ENCODE peak calls at places on chromosomes 6 and 20, in nine cellular contexts. C is A549, D is H1, Q is WTC11, I is HepG2, Z is HCT116, N is SK-N-SH, A is NB4, X is K562. J is an unnamed sample.

GRCh38 chr6:31356216-31356945 is 598 bp downstream of the HLA-B start:
- DNase-seq in Q (no peak), X (no peak), C (no peak), A (peak; percentile 25), Z (no peak), D (no peak), N (peak; percentile 20), I (no peak), J (peak; percentile 21)

GRCh38 chr6:170199716-170200115 is 91.2 kb downstream of the DLL1 start:
- DNase-seq in D (no peak), I (no peak), X (no peak), Z (no peak), C (no peak), A (no peak), Q (no peak), N (no peak), J (no peak)

GRCh38 chr6:7246401-7247178 is 66.4 kb downstream of the SSR1 start:
- DNase-seq in X (no peak), I (no peak), Q (peak; percentile 74), Z (no peak), N (no peak), C (no peak), D (no peak), A (no peak), J (no peak)

GRCh38 chr20:20233041-20233514 is 134.8 kb upstream of the INSM1 start:
- DNase-seq in C (no peak), Z (no peak), Q (no peak), N (peak; percentile 64), A (peak; percentile 96), D (no peak), I (no peak), X (peak; percentile 46), J (peak; percentile 10)

GRCh38 chr20:32534661-32535240 is 50.4 kb downstream of the NOL4L start:
- DNase-seq in X (peak; percentile 70), I (no peak), D (no peak), N (no peak), C (no peak), Q (peak; percentile 36), Z (no peak), A (peak; percentile 47), J (no peak)

GRCh38 chr20:39294137-39294725 is 332.1 kb downstream of the DHX35 start:
- DNase-seq in C (no peak), A (no peak), X (no peak), N (no peak), I (no peak), Z (no peak), D (no peak), Q (peak; percentile 14), J (no peak)

GRCh38 chr6:145814035-145814500 is 527 bp downstream of the FBXO30 start:
- DNase-seq in A (peak; percentile 80), X (peak; percentile 75), Z (no peak), C (peak; percentile 61), N (peak; percentile 34), D (no peak), Q (peak; percentile 38), I (peak; percentile 54), J (no peak)

GRCh38 chr20:32277361-32278198 is at the start of gene KIF3B:
- DNase-seq in C (peak; percentile 90), I (peak; percentile 94), N (peak; percentile 97), Z (peak; percentile 71), D (peak; percentile 47), A (peak; percentile 94), Q (peak; percentile 82), X (peak; percentile 93), J (peak; percentile 75)

GRCh38 chr6:138492871-138493270 is 6.4 kb downstream of the NHSL1 start:
- DNase-seq in Q (no peak), X (no peak), D (no peak), Z (no peak), C (no peak), I (no peak), N (no peak), A (no peak), J (no peak)

GRCh38 chr20:23350855-23351838 is 556 bp downstream of the NXT1 start:
- DNase-seq in I (peak; percentile 85), A (peak; percentile 72), Z (peak; percentile 47), C (peak; percentile 65), D (no peak), Q (peak; percentile 61), N (peak; percentile 56), X (peak; percentile 73), J (peak; percentile 69)

GRCh38 chr6:44219815-44220784 is 3.3 kb upstream of the SLC29A1 start:
- DNase-seq in N (no peak), D (no peak), Q (no peak), Z (no peak), I (no peak), X (no peak), A (peak; percentile 25), C (no peak), J (no peak)

GRCh38 chr20:45011108-45011526 is 44.8 kb downstream of the STK4 start:
- DNase-seq in D (no peak), C (peak; percentile 47), Q (peak; percentile 57), X (peak; percentile 60), N (peak; percentile 57), A (peak; percentile 70), I (peak; percentile 49), Z (peak; percentile 36), J (peak; percentile 74)

DNA sequence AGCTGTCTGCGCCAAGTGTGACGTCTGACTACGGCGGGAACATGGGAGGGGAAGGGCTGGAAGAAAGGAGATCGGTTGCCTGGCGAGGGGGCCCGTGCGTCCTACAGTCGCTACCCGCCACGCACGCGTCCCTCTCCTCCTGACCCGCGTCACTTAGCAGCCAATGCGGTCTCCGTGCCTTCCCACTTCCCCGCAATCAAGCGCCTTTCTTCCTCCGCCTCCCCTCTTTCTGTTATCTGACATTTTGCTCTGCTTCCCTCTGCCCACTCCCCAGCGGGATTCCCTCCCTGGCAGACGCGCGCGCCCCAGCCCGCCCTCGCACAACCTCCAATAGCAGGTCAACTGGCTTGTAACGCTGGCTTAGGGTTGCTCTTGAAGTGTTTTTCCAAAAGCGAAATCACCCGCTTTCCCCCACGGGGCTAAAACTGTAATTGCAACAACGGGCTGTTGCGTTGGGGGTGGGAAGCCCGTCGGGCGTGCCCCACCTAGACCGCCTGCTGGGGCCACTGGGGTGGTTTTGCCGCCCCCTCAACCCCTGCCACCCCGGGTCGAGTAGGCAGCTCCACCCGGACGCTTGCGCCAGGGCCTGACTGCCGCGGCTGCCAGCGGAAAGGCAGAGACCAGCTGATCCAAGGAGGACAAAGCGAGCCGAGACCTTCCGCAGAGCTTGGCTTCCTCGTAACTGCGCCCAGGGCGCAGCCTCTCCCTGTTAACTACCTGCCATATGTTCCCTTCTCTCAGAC is 6.2 kb upstream of the SOX4 start:
- DNase-seq in C (peak; percentile 61), Z (peak; percentile 46), X (no peak), D (no peak), I (peak; percentile 21), A (peak; percentile 80), Q (peak; percentile 63), N (peak; percentile 80), J (peak; percentile 78)
- TF ChIP-seq CTCF in C (no peak), Z (no peak), X (no peak), D (no peak), I (peak; percentile 3), A (no peak), Q (no peak), N (peak; percentile 41), J (peak; percentile 50)

GRCh38 chr6:168050861-168051586 is 28.0 kb downstream of the FRMD1 start:
- DNase-seq in Q (peak; percentile 58), A (no peak), C (peak; percentile 9), D (no peak), I (no peak), Z (no peak), N (no peak), X (peak; percentile 20), J (no peak)
- TF ChIP-seq MAX in Q (no peak), A (no peak), C (no peak), D (no peak), I (no peak), Z (no peak), N (no peak), X (no peak), J (no peak)

GRCh38 chr6:155250701-155251381 is 13.0 kb upstream of the CLDN20 start:
- DNase-seq in N (no peak), Z (no peak), A (no peak), Q (no peak), I (peak; percentile 23), X (no peak), D (no peak), C (no peak), J (no peak)

GRCh38 chr6:155246825-155247224 is 17.0 kb upstream of the CLDN20 start:
- DNase-seq in X (no peak), Q (no peak), C (no peak), Z (no peak), N (no peak), D (no peak), A (no peak), I (no peak), J (no peak)

GRCh38 chr6:155245871-155246270 is 17.9 kb upstream of the CLDN20 start:
- DNase-seq in C (no peak), D (no peak), X (no peak), N (no peak), I (no peak), A (no peak), Z (no peak), Q (no peak), J (no peak)

GRCh38 chr6:155247618-155248017 is 16.2 kb upstream of the CLDN20 start:
- DNase-seq in Q (peak; percentile 31), A (no peak), Z (no peak), C (peak; percentile 56), D (no peak), I (no peak), X (no peak), N (no peak), J (no peak)

GRCh38 chr6:155248021-155249001 is 15.5 kb upstream of the CLDN20 start:
- DNase-seq in X (peak; percentile 47), I (peak; percentile 43), C (peak; percentile 50), Z (peak; percentile 21), D (no peak), A (peak; percentile 43), Q (peak; percentile 60), N (peak; percentile 65), J (peak; percentile 75)
- TF ChIP-seq CTCF in X (peak; percentile 53), I (peak; percentile 61), C (peak; percentile 53), Z (peak; percentile 59), D (peak; percentile 91), A (peak; percentile 52), Q (peak; percentile 39), N (peak; percentile 76), J (peak; percentile 71)

GRCh38 chr6:149723262-149723661 is 5.4 kb upstream of the LATS1 start:
- DNase-seq in N (no peak), D (no peak), I (no peak), A (no peak), C (no peak), Q (no peak), Z (no peak), X (no peak), J (no peak)

GRCh38 chr6:149725785-149726184 is 7.9 kb upstream of the LATS1 start:
- DNase-seq in A (no peak), Q (no peak), C (no peak), D (no peak), I (no peak), N (no peak), X (no peak), Z (no peak), J (no peak)

GRCh38 chr6:149727793-149728498 is 10.0 kb upstream of the LATS1 start:
- DNase-seq in Z (no peak), D (no peak), I (no peak), A (no peak), C (no peak), X (no peak), Q (no peak), N (no peak), J (no peak)

GRCh38 chr6:149719531-149719930 is 1.6 kb upstream of the LATS1 start:
- DNase-seq in A (no peak), Z (no peak), C (no peak), Q (no peak), N (no peak), I (no peak), X (no peak), D (no peak), J (no peak)

GRCh38 chr6:149723771-149724417 is 6.0 kb upstream of the LATS1 start:
- DNase-seq in Q (no peak), D (no peak), A (peak; percentile 83), C (peak; percentile 76), N (peak; percentile 53), X (peak; percentile 89), I (peak; percentile 77), Z (peak; percentile 60), J (peak; percentile 76)
- TF ChIP-seq MAX in Q (no peak), D (no peak), A (peak; percentile 15), C (no peak), N (no peak), X (no peak), I (peak; percentile 36), Z (no peak), J (no peak)

J was measured in endothelial cell of umbilical vein.